ENCODE peak calls at places on chromosomes 11 and 22, in four cellular contexts. O is uterus, V is heart right ventricle, B is GM23338. S is an unnamed sample.

GRCh38 chr11:2669926-2670469 is 29.8 kb downstream of the KCNQ1OT1 start:
- DNase-seq in O (no peak), V (no peak), B (no peak), S (no peak)

GRCh38 chr11:102155676-102156075 is 45.4 kb downstream of the YAP1 start:
- DNase-seq in O (no peak), V (no peak), B (no peak), S (no peak)

GRCh38 chr22:46053563-46054090 is 76.7 kb upstream of the WNT7B start:
- DNase-seq in O (peak; percentile 79), V (peak; percentile 85), B (no peak), S (no peak)

GRCh38 chr22:41920271-41920976 is 5.5 kb upstream of the SHISA8 start:
- DNase-seq in O (no peak), V (no peak), B (no peak), S (no peak)

GRCh38 chr11:92300871-92301270 is 76.3 kb downstream of the FAT3 start:
- DNase-seq in O (no peak), V (no peak), B (no peak), S (no peak)

GRCh38 chr11:73995731-73996130 is 13.1 kb upstream of the UCP2 start:
- DNase-seq in O (no peak), V (no peak), B (no peak), S (no peak)

GRCh38 chr11:12413141-12414055 is 36.0 kb downstream of the PARVA start:
- DNase-seq in O (no peak), V (no peak), B (no peak), S (peak; percentile 44)

GRCh38 chr22:48944756-48945620 is 882.7 kb downstream of the BRD1 start:
- DNase-seq in O (no peak), V (no peak), B (no peak), S (no peak)

GRCh38 chr11:95398437-95399112 is 167.6 kb upstream of the SESN3 start:
- DNase-seq in O (no peak), V (no peak), B (no peak), S (no peak)

GRCh38 chr11:84855846-84856245 is 771.3 kb downstream of the DLG2 start:
- DNase-seq in O (no peak), V (no peak), B (no peak), S (peak; percentile 81)

GRCh38 chr11:126992065-126992803 is 8.3 kb downstream of the KIRREL3 start:
- DNase-seq in O (no peak), V (no peak), B (no peak), S (peak; percentile 40)

GRCh38 chr11:132886335-132886734 is 646.0 kb downstream of the OPCML start:
- DNase-seq in O (no peak), V (no peak), B (no peak), S (peak; percentile 11)

GRCh38 chr11:132101861-132102260 is 731.4 kb downstream of the NTM start:
- DNase-seq in O (no peak), V (no peak), B (no peak), S (no peak)

GRCh38 chr11:26993965-26994446 is at the start of gene FIBIN:
- DNase-seq in O (peak; percentile 46), V (peak; percentile 24), B (peak; percentile 57), S (no peak)

GRCh38 chr11:61976420-61976800 is 9.0 kb upstream of the FTH1 start:
- DNase-seq in O (no peak), V (no peak), B (no peak), S (no peak)

GRCh38 chr11:76237041-76237649 is 30.8 kb upstream of the WNT11 start:
- DNase-seq in O (no peak), V (no peak), B (no peak), S (no peak)

GRCh38 chr11:59212222-59212621 is 505 bp downstream of the MPEG1 start:
- DNase-seq in O (no peak), V (no peak), B (no peak), S (no peak)

GRCh38 chr11:96338910-96339703 is 3.9 kb downstream of the MAML2 start:
- DNase-seq in O (no peak), V (peak; percentile 35), B (peak; percentile 36), S (peak; percentile 58)

GRCh38 chr22:26399288-26399687 is 29.8 kb upstream of the ASPHD2 start:
- DNase-seq in O (no peak), V (no peak), B (peak; percentile 6), S (no peak)

GRCh38 chr11:70016666-70017347 is 61.3 kb upstream of the ANO1 start:
- DNase-seq in O (no peak), V (no peak), B (no peak), S (peak; percentile 96)

GRCh38 chr11:86194998-86195397 is 49.6 kb upstream of the EED start:
- DNase-seq in O (no peak), V (no peak), B (no peak), S (no peak)

GRCh38 chr11:36480833-36481232 is 29.2 kb downstream of the TRAF6 start:
- DNase-seq in O (no peak), V (no peak), B (no peak), S (no peak)

GRCh38 chr11:70464509-70465361 is 66.4 kb downstream of the CTTN start:
- DNase-seq in O (no peak), V (no peak), B (no peak), S (no peak)

GRCh38 chr22:43376765-43377485 is 33.8 kb upstream of the SCUBE1 start:
- DNase-seq in O (no peak), V (no peak), B (no peak), S (no peak)

GRCh38 chr11:112963368-112963955 is 2.2 kb downstream of the NCAM1 start:
- DNase-seq in O (peak; percentile 31), V (no peak), B (peak; percentile 15), S (no peak)

GRCh38 chr22:46738961-46739870 is 1.2 kb upstream of the CERK start:
- DNase-seq in O (no peak), V (peak; percentile 49), B (peak; percentile 52), S (no peak)

GRCh38 chr11:100152751-100153150 is 534.3 kb upstream of the ARHGAP42 start:
- DNase-seq in O (no peak), V (no peak), B (no peak), S (no peak)

GRCh38 chr11:134522782-134523570 is 110.9 kb upstream of the B3GAT1 start:
- DNase-seq in O (no peak), V (no peak), B (no peak), S (no peak)

GRCh38 chr11:13233173-13233572 is 44.4 kb upstream of the BMAL1 start:
- DNase-seq in O (no peak), V (no peak), B (no peak), S (no peak)

GRCh38 chr11:82085493-82085892 is 648.2 kb downstream of the FAM181B start:
- DNase-seq in O (no peak), V (no peak), B (peak; percentile 5), S (no peak)

GRCh38 chr22:19891350-19892248 is 36.9 kb upstream of the GNB1L start:
- DNase-seq in O (peak; percentile 35), V (no peak), B (peak; percentile 90), S (peak; percentile 87)
- H3K27ac ChIP-seq in O (peak overlapping the region; percentile 75), V (no peak overlapping the region), B (peak overlapping the region; percentile 69), S (no peak overlapping the region)

GRCh38 chr22:30245985-30246901 is at the start of gene LIF:
- DNase-seq in O (no peak), V (no peak), B (peak; percentile 76), S (no peak)

GRCh38 chr22:30247561-30247960 is 1.0 kb upstream of the LIF start:
- DNase-seq in O (no peak), V (no peak), B (no peak), S (no peak)

GRCh38 chr22:30247974-30248373 is 1.4 kb upstream of the LIF start:
- DNase-seq in O (no peak), V (no peak), B (no peak), S (no peak)

GRCh38 chr22:30248484-30248883 is 1.9 kb upstream of the LIF start:
- DNase-seq in O (no peak), V (no peak), B (no peak), S (no peak)

GRCh38 chr22:30246962-30247376 is 410 bp upstream of the LIF start:
- DNase-seq in O (no peak), V (no peak), B (no peak), S (no peak)
- TF ChIP-seq CTCF in O (no peak), V (no peak), B (no peak), S (no peak)

DNA sequence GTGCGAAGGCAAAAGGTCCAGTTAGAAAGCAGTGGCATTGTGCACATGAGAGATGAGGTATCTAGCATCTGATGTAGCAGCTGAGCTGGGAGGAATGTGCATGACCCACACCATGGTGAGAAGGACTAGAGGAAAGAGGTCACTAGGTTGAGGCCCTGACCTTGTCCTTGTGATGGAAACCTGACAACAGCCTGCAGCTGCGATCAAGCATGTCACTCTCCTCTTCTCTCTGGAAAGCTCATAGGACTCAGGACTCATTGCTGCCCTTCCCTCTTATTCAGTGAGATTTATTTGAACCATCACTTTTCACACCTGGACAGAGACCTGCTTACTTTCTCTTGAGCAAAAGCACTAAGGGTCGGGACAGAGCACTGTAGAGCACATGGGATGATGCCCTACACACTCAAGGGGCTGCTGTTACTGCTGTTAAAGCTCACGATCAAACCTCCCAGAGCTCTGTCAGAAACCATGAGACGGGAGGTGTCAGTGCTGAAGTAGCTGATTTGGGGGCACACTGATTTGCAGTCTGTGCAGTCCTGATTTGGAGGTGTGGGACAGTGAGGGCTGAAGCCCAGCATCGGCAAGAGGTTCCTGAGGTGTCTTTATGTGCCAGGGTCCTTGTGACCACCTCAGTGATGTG is 104.3 kb downstream of the VPREB1 start:
- DNase-seq in O (no peak), V (no peak), B (no peak), S (no peak)
- H3K27me3 ChIP-seq in O (no peaks in the 10 kb centered on the region), V (no peaks in the 10 kb centered on the region), B (peaks cover 100% of the 10 kb centered on the region), S (peaks cover 21% of the 10 kb centered on the region)

DNA sequence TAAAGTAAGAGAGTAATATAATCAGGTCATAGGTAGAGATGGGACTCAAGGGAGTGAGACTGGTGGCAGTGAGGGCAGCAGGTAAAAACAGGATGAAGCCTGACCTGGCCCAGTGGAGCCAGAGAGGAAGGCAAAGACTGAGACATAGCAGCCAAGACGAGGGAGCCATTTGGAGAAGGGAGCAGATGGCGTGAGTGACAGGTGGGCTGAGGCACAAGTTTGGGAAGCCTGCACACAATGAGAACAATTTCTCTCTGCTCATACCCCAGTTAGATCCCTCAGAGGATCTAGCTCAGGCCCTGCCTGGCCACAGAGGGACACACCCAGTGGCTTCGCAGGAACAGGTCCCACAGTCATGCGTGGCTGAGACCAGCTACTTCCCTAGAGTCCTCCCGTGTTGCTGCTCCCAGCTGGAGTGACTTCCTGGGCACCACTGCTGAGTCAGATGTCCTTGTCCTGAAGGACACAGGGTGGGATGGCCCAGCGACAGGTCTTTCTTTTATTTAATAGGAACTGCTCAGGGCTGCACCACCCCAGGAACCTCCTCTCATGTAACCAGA is 33.3 kb upstream of the LYVE1 start:
- DNase-seq in O (no peak), V (peak; percentile 41), B (no peak), S (no peak)
- H3K27ac ChIP-seq in O (no peak overlapping the region), V (no peak overlapping the region), B (no peak overlapping the region), S (no peak overlapping the region)

GRCh38 chr11:6705905-6706535 is 22.9 kb upstream of the MRPL17 start:
- DNase-seq in O (peak; percentile 55), V (no peak), B (peak; percentile 80), S (peak; percentile 34)

GRCh38 chr11:6703247-6704063 is 20.3 kb upstream of the MRPL17 start:
- DNase-seq in O (peak; percentile 35), V (peak; percentile 18), B (peak; percentile 78), S (peak; percentile 32)
- TF ChIP-seq CTCF in O (no peak), V (peak; percentile 23), B (peak; percentile 70), S (peak; percentile 74)